ENCODE peak calls at places on chromosomes 1 and 21, in ten cellular contexts. One of them, this sample, is unnamed.

GRCh38 chr1:213745451-213745850 is 242.3 kb upstream of the PROX1 start:
- DNase-seq in transverse colon: no peak
- DNase-seq in heart left ventricle: no peak
- DNase-seq in H9: no peak
- DNase-seq in psoas muscle: no peak
- DNase-seq in uterus: no peak
- DNase-seq in lower leg skin: no peak
- DNase-seq in PC-3: no peak
- DNase-seq in right lobe of liver: no peak
- DNase-seq in fibroblast of mammary gland: no peak
- DNase-seq in this sample: no peak

GRCh38 chr21:33848252-33848953 is 67.2 kb downstream of the ATP5PO start:
- DNase-seq in heart left ventricle: no peak
- DNase-seq in H9: no peak
- DNase-seq in fibroblast of mammary gland: no peak
- DNase-seq in lower leg skin: no peak
- DNase-seq in transverse colon: peak; percentile 22
- DNase-seq in uterus: no peak
- DNase-seq in psoas muscle: no peak
- DNase-seq in right lobe of liver: no peak
- DNase-seq in PC-3: peak; percentile 91
- DNase-seq in this sample: no peak

GRCh38 chr21:35428489-35428888 is 379.4 kb upstream of the RUNX1 start:
- DNase-seq in psoas muscle: peak; percentile 55
- DNase-seq in PC-3: no peak
- DNase-seq in heart left ventricle: peak; percentile 35
- DNase-seq in fibroblast of mammary gland: peak; percentile 61
- DNase-seq in transverse colon: no peak
- DNase-seq in uterus: no peak
- DNase-seq in H9: no peak
- DNase-seq in lower leg skin: peak; percentile 16
- DNase-seq in right lobe of liver: no peak
- DNase-seq in this sample: no peak

GRCh38 chr1:15354580-15354965 is 55.1 kb upstream of the EFHD2 start:
- DNase-seq in right lobe of liver: no peak
- DNase-seq in heart left ventricle: no peak
- DNase-seq in PC-3: peak; percentile 42
- DNase-seq in psoas muscle: no peak
- DNase-seq in uterus: no peak
- DNase-seq in fibroblast of mammary gland: peak; percentile 60
- DNase-seq in H9: no peak
- DNase-seq in lower leg skin: no peak
- DNase-seq in transverse colon: no peak
- DNase-seq in this sample: no peak

GRCh38 chr1:82059931-82060330 is 259.2 kb downstream of the ADGRL2 start:
- DNase-seq in heart left ventricle: no peak
- DNase-seq in transverse colon: no peak
- DNase-seq in fibroblast of mammary gland: no peak
- DNase-seq in uterus: no peak
- DNase-seq in PC-3: no peak
- DNase-seq in lower leg skin: no peak
- DNase-seq in psoas muscle: no peak
- DNase-seq in right lobe of liver: no peak
- DNase-seq in H9: no peak
- DNase-seq in this sample: no peak

GRCh38 chr1:77175230-77175844 is 43.9 kb downstream of the PIGK start:
- DNase-seq in transverse colon: no peak
- DNase-seq in right lobe of liver: no peak
- DNase-seq in psoas muscle: no peak
- DNase-seq in uterus: no peak
- DNase-seq in PC-3: peak; percentile 27
- DNase-seq in lower leg skin: no peak
- DNase-seq in heart left ventricle: no peak
- DNase-seq in H9: no peak
- DNase-seq in fibroblast of mammary gland: peak; percentile 58
- DNase-seq in this sample: no peak

GRCh38 chr1:210446479-210446878 is 117.8 kb downstream of the HHAT start:
- DNase-seq in right lobe of liver: no peak
- DNase-seq in heart left ventricle: no peak
- DNase-seq in psoas muscle: no peak
- DNase-seq in transverse colon: no peak
- DNase-seq in lower leg skin: no peak
- DNase-seq in H9: peak; percentile 43
- DNase-seq in uterus: no peak
- DNase-seq in fibroblast of mammary gland: peak; percentile 10
- DNase-seq in PC-3: peak; percentile 24
- DNase-seq in this sample: no peak

GRCh38 chr1:92482665-92483441 is 3.9 kb downstream of the GFI1 start:
- DNase-seq in uterus: no peak
- DNase-seq in right lobe of liver: no peak
- DNase-seq in heart left ventricle: no peak
- DNase-seq in H9: peak; percentile 56
- DNase-seq in lower leg skin: no peak
- DNase-seq in fibroblast of mammary gland: no peak
- DNase-seq in transverse colon: peak; percentile 30
- DNase-seq in PC-3: no peak
- DNase-seq in psoas muscle: peak; percentile 57
- DNase-seq in this sample: no peak

GRCh38 chr1:55965981-55966461 is 613.3 kb downstream of the PLPP3 start:
- DNase-seq in right lobe of liver: no peak
- DNase-seq in H9: no peak
- DNase-seq in lower leg skin: no peak
- DNase-seq in uterus: no peak
- DNase-seq in heart left ventricle: no peak
- DNase-seq in psoas muscle: no peak
- DNase-seq in PC-3: peak; percentile 73
- DNase-seq in fibroblast of mammary gland: peak; percentile 57
- DNase-seq in transverse colon: no peak
- DNase-seq in this sample: no peak

GRCh38 chr1:19032413-19032695 is 75.9 kb upstream of the IFFO2 start:
- DNase-seq in heart left ventricle: no peak
- DNase-seq in H9: no peak
- DNase-seq in psoas muscle: no peak
- DNase-seq in uterus: no peak
- DNase-seq in lower leg skin: no peak
- DNase-seq in right lobe of liver: no peak
- DNase-seq in PC-3: no peak
- DNase-seq in fibroblast of mammary gland: no peak
- DNase-seq in transverse colon: no peak
- DNase-seq in this sample: no peak

GRCh38 chr1:231554969-231555368 is 26.5 kb downstream of the TSNAX start:
- DNase-seq in heart left ventricle: no peak
- DNase-seq in PC-3: no peak
- DNase-seq in transverse colon: no peak
- DNase-seq in psoas muscle: no peak
- DNase-seq in right lobe of liver: no peak
- DNase-seq in lower leg skin: no peak
- DNase-seq in fibroblast of mammary gland: no peak
- DNase-seq in uterus: no peak
- DNase-seq in H9: no peak
- DNase-seq in this sample: no peak

GRCh38 chr1:240399381-240399780 is 212.6 kb downstream of the GREM2 start:
- DNase-seq in psoas muscle: no peak
- DNase-seq in PC-3: peak; percentile 69
- DNase-seq in H9: no peak
- DNase-seq in uterus: peak; percentile 54
- DNase-seq in right lobe of liver: no peak
- DNase-seq in fibroblast of mammary gland: peak; percentile 93
- DNase-seq in lower leg skin: no peak
- DNase-seq in heart left ventricle: no peak
- DNase-seq in transverse colon: no peak
- DNase-seq in this sample: no peak

GRCh38 chr1:23524716-23525401 is 6.2 kb downstream of the E2F2 start:
- DNase-seq in H9: no peak
- DNase-seq in fibroblast of mammary gland: no peak
- DNase-seq in heart left ventricle: no peak
- DNase-seq in transverse colon: peak; percentile 92
- DNase-seq in right lobe of liver: peak; percentile 55
- DNase-seq in psoas muscle: no peak
- DNase-seq in lower leg skin: no peak
- DNase-seq in uterus: no peak
- DNase-seq in PC-3: peak; percentile 22
- DNase-seq in this sample: no peak

GRCh38 chr1:118993712-118994049 is 5.5 kb upstream of the TBX15 start:
- DNase-seq in PC-3: no peak
- DNase-seq in lower leg skin: no peak
- DNase-seq in fibroblast of mammary gland: no peak
- DNase-seq in uterus: no peak
- DNase-seq in right lobe of liver: no peak
- DNase-seq in psoas muscle: no peak
- DNase-seq in H9: no peak
- DNase-seq in transverse colon: no peak
- DNase-seq in heart left ventricle: no peak
- DNase-seq in this sample: no peak

GRCh38 chr1:118998171-118998570 is 10.0 kb upstream of the TBX15 start:
- DNase-seq in uterus: no peak
- DNase-seq in right lobe of liver: no peak
- DNase-seq in transverse colon: no peak
- DNase-seq in H9: no peak
- DNase-seq in fibroblast of mammary gland: no peak
- DNase-seq in heart left ventricle: no peak
- DNase-seq in PC-3: no peak
- DNase-seq in psoas muscle: no peak
- DNase-seq in lower leg skin: no peak
- DNase-seq in this sample: no peak

GRCh38 chr1:118992426-118992825 is 4.3 kb upstream of the TBX15 start:
- DNase-seq in heart left ventricle: no peak
- DNase-seq in psoas muscle: no peak
- DNase-seq in right lobe of liver: no peak
- DNase-seq in H9: no peak
- DNase-seq in lower leg skin: no peak
- DNase-seq in fibroblast of mammary gland: no peak
- DNase-seq in uterus: no peak
- DNase-seq in PC-3: no peak
- DNase-seq in transverse colon: no peak
- DNase-seq in this sample: no peak

GRCh38 chr1:118992868-118993711 is 4.9 kb upstream of the TBX15 start:
- DNase-seq in H9: peak; percentile 52
- DNase-seq in heart left ventricle: no peak
- DNase-seq in lower leg skin: no peak
- DNase-seq in fibroblast of mammary gland: no peak
- DNase-seq in psoas muscle: no peak
- DNase-seq in right lobe of liver: no peak
- DNase-seq in PC-3: no peak
- DNase-seq in uterus: no peak
- DNase-seq in transverse colon: no peak
- DNase-seq in this sample: no peak

DNA sequence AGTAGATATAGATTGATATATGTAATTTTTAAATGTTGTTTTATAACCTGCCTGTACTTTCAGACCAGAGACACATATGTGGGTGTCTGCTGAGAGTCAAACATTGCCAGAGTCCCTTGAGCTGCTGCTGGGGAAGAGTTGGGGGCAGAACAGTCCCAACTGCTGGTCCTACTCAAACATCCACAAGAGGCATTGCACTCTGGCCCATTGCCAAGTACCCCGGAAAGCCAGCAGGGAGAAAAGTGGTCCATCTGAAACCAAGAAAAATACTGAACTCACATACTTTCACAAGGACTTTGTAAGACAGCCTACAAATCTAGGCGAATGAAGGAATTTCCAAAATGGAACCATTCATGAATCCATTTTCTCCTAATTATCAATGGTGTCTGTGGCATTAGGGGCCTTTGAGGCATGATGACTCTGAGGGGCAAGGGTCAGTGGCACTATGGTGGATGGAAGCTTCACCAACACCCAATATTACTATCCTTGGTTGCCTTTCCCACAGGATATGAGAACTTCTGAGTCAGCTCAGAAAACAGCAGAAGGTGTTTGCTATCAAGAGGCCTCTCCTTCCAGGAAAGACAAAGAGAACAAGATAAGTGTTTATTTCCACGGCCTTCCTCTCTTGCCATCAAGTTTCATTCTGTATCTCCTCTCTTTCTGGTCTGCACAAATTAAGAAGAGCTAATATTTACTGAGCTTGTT is 7.3 kb upstream of the TBX15 start:
- DNase-seq in PC-3: peak; percentile 47
- DNase-seq in lower leg skin: no peak
- DNase-seq in transverse colon: no peak
- DNase-seq in right lobe of liver: no peak
- DNase-seq in uterus: no peak
- DNase-seq in H9: no peak
- DNase-seq in heart left ventricle: no peak
- DNase-seq in psoas muscle: no peak
- DNase-seq in fibroblast of mammary gland: no peak
- DNase-seq in this sample: no peak
- TF ChIP-seq CTCF in PC-3: no peak
- TF ChIP-seq CTCF in lower leg skin: no peak
- TF ChIP-seq CTCF in transverse colon: no peak
- TF ChIP-seq CTCF in right lobe of liver: no peak
- TF ChIP-seq CTCF in uterus: no peak
- TF ChIP-seq CTCF in H9: no peak
- TF ChIP-seq CTCF in heart left ventricle: no peak
- TF ChIP-seq CTCF in psoas muscle: no peak
- TF ChIP-seq CTCF in fibroblast of mammary gland: no peak
- TF ChIP-seq CTCF in this sample: no peak

DNA sequence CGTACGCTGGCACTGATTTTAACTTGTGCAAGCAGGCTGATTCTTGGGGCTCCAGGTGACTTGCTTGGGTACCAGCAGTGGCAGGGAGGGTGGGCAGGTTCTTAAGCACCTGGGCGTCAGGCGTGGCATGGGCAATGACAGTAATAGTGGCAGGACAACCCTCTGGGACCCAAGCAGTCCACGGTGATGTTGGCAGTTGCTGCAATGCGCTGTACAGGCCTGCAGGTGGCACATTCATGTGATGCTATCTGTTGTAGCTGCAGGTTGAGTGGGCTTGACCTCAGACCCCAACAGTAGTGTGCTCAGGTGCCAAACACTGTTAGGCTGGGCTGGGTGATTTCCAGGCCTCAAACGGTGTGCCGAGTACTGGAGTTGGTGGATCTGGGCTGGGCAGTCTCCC is 10.2 kb upstream of the OR10J4 start:
- DNase-seq in heart left ventricle: no peak
- DNase-seq in transverse colon: no peak
- DNase-seq in psoas muscle: no peak
- DNase-seq in right lobe of liver: no peak
- DNase-seq in uterus: no peak
- DNase-seq in lower leg skin: no peak
- DNase-seq in H9: peak; percentile 60
- DNase-seq in PC-3: no peak
- DNase-seq in fibroblast of mammary gland: no peak
- DNase-seq in this sample: no peak
- TF ChIP-seq CTCF in heart left ventricle: no peak
- TF ChIP-seq CTCF in transverse colon: no peak
- TF ChIP-seq CTCF in psoas muscle: no peak
- TF ChIP-seq CTCF in right lobe of liver: peak; percentile 32
- TF ChIP-seq CTCF in uterus: no peak
- TF ChIP-seq CTCF in lower leg skin: no peak
- TF ChIP-seq CTCF in H9: no peak
- TF ChIP-seq CTCF in PC-3: peak; percentile 51
- TF ChIP-seq CTCF in fibroblast of mammary gland: peak; percentile 3
- TF ChIP-seq CTCF in this sample: no peak

GRCh38 chr1:108692724-108693655 is 880 bp downstream of the PRPF38B start:
- DNase-seq in H9: no peak
- DNase-seq in transverse colon: peak; percentile 64
- DNase-seq in fibroblast of mammary gland: peak; percentile 79
- DNase-seq in right lobe of liver: peak; percentile 39
- DNase-seq in psoas muscle: peak; percentile 56
- DNase-seq in PC-3: peak; percentile 49
- DNase-seq in heart left ventricle: peak; percentile 27
- DNase-seq in uterus: peak; percentile 42
- DNase-seq in lower leg skin: peak; percentile 50
- DNase-seq in this sample: peak; percentile 26
- TF ChIP-seq CTCF in H9: peak; percentile 31
- TF ChIP-seq CTCF in transverse colon: no peak
- TF ChIP-seq CTCF in fibroblast of mammary gland: peak; percentile 22
- TF ChIP-seq CTCF in right lobe of liver: no peak
- TF ChIP-seq CTCF in psoas muscle: no peak
- TF ChIP-seq CTCF in PC-3: peak; percentile 40
- TF ChIP-seq CTCF in heart left ventricle: peak; percentile 8
- TF ChIP-seq CTCF in uterus: no peak
- TF ChIP-seq CTCF in lower leg skin: no peak
- TF ChIP-seq CTCF in this sample: no peak

GRCh38 chr1:90475623-90476022 is 241.5 kb downstream of the BARHL2 start:
- DNase-seq in psoas muscle: no peak
- DNase-seq in H9: no peak
- DNase-seq in heart left ventricle: no peak
- DNase-seq in fibroblast of mammary gland: no peak
- DNase-seq in right lobe of liver: no peak
- DNase-seq in lower leg skin: no peak
- DNase-seq in transverse colon: no peak
- DNase-seq in PC-3: peak; percentile 15
- DNase-seq in uterus: no peak
- DNase-seq in this sample: no peak
- TF ChIP-seq CTCF in psoas muscle: no peak
- TF ChIP-seq CTCF in H9: peak; percentile 57
- TF ChIP-seq CTCF in heart left ventricle: peak; percentile 7
- TF ChIP-seq CTCF in fibroblast of mammary gland: no peak
- TF ChIP-seq CTCF in right lobe of liver: no peak
- TF ChIP-seq CTCF in lower leg skin: no peak
- TF ChIP-seq CTCF in transverse colon: no peak
- TF ChIP-seq CTCF in PC-3: peak; percentile 48
- TF ChIP-seq CTCF in uterus: no peak
- TF ChIP-seq CTCF in this sample: no peak

This sample was measured in omental fat pad.